ENCODE peak calls at places on chromosomes 6 and 20, in seven cellular contexts. H is GM23248, A is HCT116, M is PC-3, D is MM.1S, K is hepatocyte, J is GM23338. W is an unnamed sample. For H3K4me1, the result is how much of the 10 kb centered on the place peaks cover.

GRCh38 chr6:84777888-84778287 is 13.5 kb upstream of the TBX18 start:
- DNase-seq in H (peak), A (no peak), M (peak), D (no peak), K (no peak), J (no peak), W (no peak)

GRCh38 chr6:35804996-35805736 is at the start of gene LHFPL5:
- DNase-seq in H (peak), A (no peak), M (peak), D (peak), K (peak), J (peak), W (peak)

GRCh38 chr6:42791706-42792320 is 10.0 kb downstream of the BICRAL start:
- DNase-seq in H (peak), A (no peak), M (peak), D (no peak), K (no peak), J (no peak), W (no peak)

GRCh38 chr20:59602546-59603080 is 1.7 kb upstream of the PHACTR3 start:
- DNase-seq in H (no peak), A (no peak), M (no peak), D (no peak), K (no peak), J (no peak), W (no peak)

GRCh38 chr20:19968488-19969073 is 48.6 kb upstream of the NAA20 start:
- DNase-seq in H (no peak), A (no peak), M (no peak), D (peak), K (no peak), J (no peak), W (no peak)

GRCh38 chr6:33372532-33373123 is 19.0 kb upstream of the KIFC1 start:
- DNase-seq in H (no peak), A (no peak), M (no peak), D (no peak), K (no peak), J (peak), W (peak)

GRCh38 chr20:57558614-57559285 is 2.2 kb upstream of the PCK1 start:
- DNase-seq in H (no peak), A (no peak), M (peak), D (no peak), K (peak), J (no peak), W (no peak)

GRCh38 chr6:51827580-51827979 is 259.8 kb downstream of the PKHD1 start:
- DNase-seq in H (no peak), A (no peak), M (no peak), D (no peak), K (no peak), J (no peak), W (no peak)

GRCh38 chr20:47543006-47543431 is 41.3 kb downstream of the NCOA3 start:
- DNase-seq in H (peak), A (no peak), M (no peak), D (no peak), K (no peak), J (no peak), W (peak)

GRCh38 chr6:70651326-70651905 is 16.3 kb upstream of the SMAP1 start:
- DNase-seq in H (no peak), A (no peak), M (peak), D (peak), K (no peak), J (no peak), W (no peak)

GRCh38 chr6:4914412-4915159 is 89.3 kb downstream of the RPP40 start:
- DNase-seq in H (peak), A (no peak), M (peak), D (no peak), K (no peak), J (no peak), W (no peak)

GRCh38 chr6:4224082-4224978 is 89.0 kb upstream of the ECI2 start:
- DNase-seq in H (peak), A (no peak), M (no peak), D (no peak), K (peak), J (no peak), W (no peak)

GRCh38 chr20:34624628-34625027 is 52.3 kb downstream of the PIGU start:
- DNase-seq in H (no peak), A (no peak), M (no peak), D (no peak), K (no peak), J (no peak), W (peak)

GRCh38 chr20:44137210-44137781 is 49.7 kb downstream of the JPH2 start:
- DNase-seq in H (peak), A (no peak), M (no peak), D (no peak), K (peak), J (peak), W (peak)

GRCh38 chr6:7468382-7469081 is 72.9 kb upstream of the DSP start:
- DNase-seq in H (peak), A (peak), M (peak), D (no peak), K (peak), J (no peak), W (no peak)

GRCh38 chr6:144149558-144149893 is 791 bp upstream of the STX11 start:
- DNase-seq in H (no peak), A (no peak), M (no peak), D (no peak), K (no peak), J (no peak), W (peak)

GRCh38 chr6:116118608-116119007 is 7.3 kb downstream of the COL10A1 start:
- DNase-seq in H (peak), A (no peak), M (no peak), D (no peak), K (no peak), J (no peak), W (no peak)

GRCh38 chr6:95686858-95687257 is 109.5 kb downstream of the MANEA start:
- DNase-seq in H (no peak), A (no peak), M (no peak), D (no peak), K (no peak), J (no peak), W (no peak)

GRCh38 chr6:21914121-21914973 is 320.8 kb downstream of the SOX4 start:
- DNase-seq in H (no peak), A (no peak), M (no peak), D (no peak), K (peak), J (no peak), W (no peak)

GRCh38 chr6:37936909-37937308 is 117.4 kb downstream of the ZFAND3 start:
- DNase-seq in H (no peak), A (no peak), M (no peak), D (peak), K (no peak), J (no peak), W (no peak)

GRCh38 chr20:46174469-46175126 is 56.5 kb downstream of the CD40 start:
- DNase-seq in H (peak), A (peak), M (peak), D (peak), K (peak), J (peak), W (peak)

GRCh38 chr6:147132889-147133288 is 71.3 kb upstream of the STXBP5 start:
- DNase-seq in H (peak), A (no peak), M (peak), D (no peak), K (no peak), J (peak), W (no peak)

GRCh38 chr6:141050470-141050869 is 1082.3 kb upstream of the GJE1 start:
- DNase-seq in H (no peak), A (no peak), M (no peak), D (no peak), K (no peak), J (no peak), W (no peak)

GRCh38 chr6:24052632-24053031 is 73.4 kb upstream of the NRSN1 start:
- DNase-seq in H (peak), A (no peak), M (no peak), D (no peak), K (peak), J (no peak), W (no peak)

GRCh38 chr6:45685076-45685475 is 307.3 kb upstream of the SUPT3H start:
- DNase-seq in H (no peak), A (no peak), M (no peak), D (no peak), K (no peak), J (no peak), W (no peak)

GRCh38 chr6:33490198-33490597 is 35.8 kb downstream of the ZBTB9 start:
- DNase-seq in H (no peak), A (no peak), M (peak), D (no peak), K (peak), J (peak), W (no peak)

GRCh38 chr6:4714961-4715501 is 61.2 kb upstream of the CDYL start:
- DNase-seq in H (no peak), A (no peak), M (peak), D (no peak), K (peak), J (no peak), W (no peak)

GRCh38 chr6:8063762-8064637 is at the start of gene BLOC1S5:
- DNase-seq in H (peak), A (peak), M (peak), D (peak), K (peak), J (peak), W (peak)

GRCh38 chr20:57772349-57772964 is 62.6 kb upstream of the PMEPA1 start:
- DNase-seq in H (peak), A (no peak), M (peak), D (no peak), K (no peak), J (peak), W (peak)

GRCh38 chr6:72132425-72132824 is 246.1 kb downstream of the RIMS1 start:
- DNase-seq in H (peak), A (no peak), M (peak), D (no peak), K (no peak), J (no peak), W (no peak)

GRCh38 chr20:63627700-63628245 is 872 bp upstream of the GMEB2 start:
- DNase-seq in H (no peak), A (no peak), M (no peak), D (no peak), K (no peak), J (no peak), W (no peak)

GRCh38 chr20:63625771-63626423 is 1.0 kb downstream of the GMEB2 start:
- DNase-seq in H (peak), A (no peak), M (peak), D (peak), K (peak), J (peak), W (peak)

GRCh38 chr20:63628246-63628975 is 1.5 kb upstream of the GMEB2 start:
- DNase-seq in H (peak), A (peak), M (peak), D (peak), K (no peak), J (peak), W (no peak)

GRCh38 chr20:63627129-63627699 is 313 bp upstream of the GMEB2 start:
- DNase-seq in H (peak), A (peak), M (peak), D (peak), K (peak), J (peak), W (peak)

GRCh38 chr20:63626424-63627128 is at the start of gene GMEB2:
- DNase-seq in H (no peak), A (peak), M (peak), D (peak), K (peak), J (peak), W (no peak)
- H3K4me1 ChIP-seq in H (under half), A (under half), M (under half), D (under half), K (under half), J (under half), W (under half)

DNA sequence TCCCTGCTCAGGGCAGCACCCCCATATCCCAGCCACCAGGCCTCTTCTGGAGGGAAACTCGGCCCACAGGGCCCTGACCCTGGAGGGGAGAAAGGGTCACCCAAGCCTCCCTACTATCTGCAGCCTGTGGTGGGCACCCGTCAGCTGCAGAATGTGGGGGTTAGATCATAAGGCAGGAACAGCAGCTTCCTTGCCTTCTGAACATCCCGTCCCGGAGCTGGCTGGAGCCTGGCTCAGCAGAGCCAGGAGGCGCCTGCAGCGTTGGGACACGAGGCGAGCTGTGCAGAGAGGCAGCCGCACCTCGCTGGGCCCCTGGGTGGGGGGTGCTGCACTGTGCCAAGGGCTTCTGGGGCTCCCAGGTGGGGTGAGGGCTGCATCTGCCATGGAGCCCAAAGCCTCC is 63.9 kb upstream of the GATA5 start:
- DNase-seq in H (no peak), A (no peak), M (no peak), D (no peak), K (no peak), J (no peak), W (no peak)
- TF ChIP-seq EZH2 in H (no peak), A (no peak), M (no peak), D (no peak), K (no peak), J (no peak), W (no peak)

GRCh38 chr6:83593395-83593785 is 81.1 kb downstream of the PRSS35 start:
- DNase-seq in H (no peak), A (no peak), M (no peak), D (no peak), K (no peak), J (no peak), W (no peak)
- TF ChIP-seq EZH2phosphoT487 in H (no peak), A (no peak), M (no peak), D (no peak), K (no peak), J (no peak), W (no peak)

GRCh38 chr6:11380969-11381744 is 148.7 kb upstream of the NEDD9 start:
- DNase-seq in H (no peak), A (no peak), M (no peak), D (no peak), K (no peak), J (peak), W (peak)

GRCh38 chr6:11381801-11382513 is 149.5 kb upstream of the NEDD9 start:
- DNase-seq in H (no peak), A (no peak), M (no peak), D (peak), K (no peak), J (no peak), W (no peak)

GRCh38 chr6:11380549-11380948 is 148.1 kb upstream of the NEDD9 start:
- DNase-seq in H (no peak), A (no peak), M (no peak), D (no peak), K (no peak), J (no peak), W (no peak)

GRCh38 chr6:11379805-11380204 is 147.3 kb upstream of the NEDD9 start:
- DNase-seq in H (no peak), A (no peak), M (no peak), D (no peak), K (no peak), J (no peak), W (no peak)

GRCh38 chr6:11378639-11379038 is 146.2 kb upstream of the NEDD9 start:
- DNase-seq in H (no peak), A (no peak), M (no peak), D (no peak), K (no peak), J (no peak), W (no peak)
- H3K4me1 ChIP-seq in H (under half), A (under half), M (under half), D (under half), K (under half), J (under half), W (under half)

GRCh38 chr6:5994999-5995698 is 11.6 kb downstream of the NRN1 start:
- DNase-seq in H (no peak), A (no peak), M (no peak), D (no peak), K (no peak), J (no peak), W (no peak)

GRCh38 chr6:5997420-5998093 is 9.2 kb downstream of the NRN1 start:
- DNase-seq in H (peak), A (no peak), M (no peak), D (peak), K (no peak), J (peak), W (peak)

GRCh38 chr6:5998236-5998635 is 8.5 kb downstream of the NRN1 start:
- DNase-seq in H (peak), A (no peak), M (no peak), D (no peak), K (no peak), J (no peak), W (peak)

GRCh38 chr6:5995705-5996686 is 10.7 kb downstream of the NRN1 start:
- DNase-seq in H (peak), A (no peak), M (no peak), D (no peak), K (peak), J (peak), W (peak)

DNA sequence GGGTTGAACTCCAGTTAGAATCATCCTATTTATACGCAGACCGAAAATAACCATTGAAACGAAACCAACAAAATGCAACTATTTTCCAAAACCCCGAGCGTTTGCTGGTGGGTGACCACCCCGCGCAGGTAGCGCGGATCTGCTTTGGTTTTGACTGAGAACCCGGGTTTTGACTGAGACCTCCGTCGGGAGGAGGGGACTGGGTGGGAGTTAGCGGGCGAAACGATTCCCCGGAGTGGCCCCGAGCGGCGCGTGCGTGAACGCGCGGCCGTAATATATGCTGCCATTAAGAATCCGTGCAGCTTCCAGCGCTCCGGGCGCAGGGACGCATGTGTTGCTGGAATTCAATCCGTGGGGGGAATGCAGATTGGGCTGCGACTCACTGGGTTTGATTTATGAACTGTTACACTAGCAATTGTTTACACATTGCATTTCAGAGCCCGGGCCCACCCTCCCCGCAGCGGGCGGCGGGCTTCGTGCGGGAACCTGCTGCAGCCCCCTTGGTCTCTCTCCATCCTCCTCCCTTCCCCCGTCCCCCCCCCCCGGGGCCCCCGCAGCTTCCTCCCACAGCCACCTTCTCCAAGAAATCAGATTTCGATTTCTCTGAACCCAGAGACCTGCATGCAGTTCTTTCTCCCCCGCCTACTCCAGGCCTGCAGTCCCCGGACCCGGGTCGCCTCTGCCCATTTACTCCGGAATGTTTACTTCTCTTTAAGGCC is 9.9 kb downstream of the NRN1 start:
- DNase-seq in H (peak), A (no peak), M (no peak), D (no peak), K (peak), J (peak), W (peak)
- TF ChIP-seq EZH2 in H (no peak), A (no peak), M (no peak), D (no peak), K (no peak), J (peak), W (no peak)

GRCh38 chr6:126667728-126668127 is 327.8 kb downstream of the CENPW start:
- DNase-seq in H (no peak), A (no peak), M (no peak), D (no peak), K (no peak), J (no peak), W (no peak)

GRCh38 chr6:126672654-126673053 is 332.7 kb downstream of the CENPW start:
- DNase-seq in H (peak), A (no peak), M (no peak), D (peak), K (no peak), J (no peak), W (no peak)
- TF ChIP-seq EZH2phosphoT487 in H (no peak), A (no peak), M (no peak), D (no peak), K (no peak), J (no peak), W (no peak)

GRCh38 chr6:14549871-14550270 is 432.3 kb downstream of the CD83 start:
- DNase-seq in H (no peak), A (no peak), M (no peak), D (no peak), K (no peak), J (no peak), W (no peak)
- H3K4me1 ChIP-seq in H (under half), A (under half), M (under half), D (under half), K (under half), J (under half), W (under half)

DNA sequence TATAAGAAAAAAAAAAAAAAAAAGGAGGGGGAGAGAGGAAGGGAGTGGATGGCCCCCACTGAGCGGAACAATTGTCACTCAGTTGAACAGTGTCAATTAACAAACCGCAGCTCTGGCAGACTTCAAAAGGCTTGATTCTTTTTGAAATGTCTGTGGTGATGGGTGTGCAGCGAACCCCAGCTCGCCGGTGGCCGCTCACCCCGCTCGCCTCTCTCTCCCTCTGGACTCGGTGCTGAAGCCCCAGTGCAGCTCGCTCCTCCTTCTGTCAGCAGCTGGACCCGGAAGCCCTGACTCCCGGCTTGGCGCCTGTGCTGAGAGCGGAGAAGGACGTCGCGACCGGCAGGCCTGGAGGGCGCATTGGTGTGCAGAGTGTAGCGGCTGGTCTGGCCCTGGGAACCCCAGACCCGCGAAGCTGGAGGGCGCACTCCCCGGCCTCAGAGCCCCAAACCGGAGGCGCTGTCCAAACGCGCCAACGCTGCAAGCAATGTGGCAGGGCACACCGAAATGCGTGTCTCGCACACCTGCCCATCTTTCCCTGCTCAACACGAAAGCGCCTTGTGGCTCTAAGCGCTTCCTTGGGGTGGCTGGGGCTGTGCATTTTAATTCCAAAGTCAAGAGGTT is 3.4 kb downstream of the LINC00237 start:
- DNase-seq in H (peak), A (no peak), M (no peak), D (no peak), K (peak), J (peak), W (peak)
- TF ChIP-seq EZH2 in H (peak), A (no peak), M (no peak), D (no peak), K (peak), J (no peak), W (peak)

DNA sequence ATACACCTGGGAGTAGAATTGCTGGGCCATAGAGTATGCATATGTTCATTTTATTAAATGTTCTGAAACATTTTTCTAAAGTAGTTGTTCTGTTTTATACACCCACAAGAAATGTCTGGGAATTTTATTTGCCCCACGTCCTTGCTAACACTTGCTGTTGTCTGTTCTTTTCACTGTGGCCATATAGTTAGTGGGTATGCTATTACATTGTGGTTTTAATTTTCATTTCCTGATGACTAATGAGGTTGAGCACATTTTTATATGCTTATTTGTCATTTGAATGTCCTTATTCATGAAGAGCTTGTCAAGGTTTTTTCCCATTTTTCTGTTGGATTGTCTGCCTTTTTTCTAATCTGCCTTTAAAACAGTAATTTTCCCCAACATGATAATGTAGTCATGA is 41.5 kb upstream of the TGM3 start:
- DNase-seq in H (peak), A (no peak), M (peak), D (no peak), K (no peak), J (no peak), W (no peak)
- TF ChIP-seq EZH2phosphoT487 in H (no peak), A (no peak), M (no peak), D (no peak), K (no peak), J (no peak), W (no peak)

GRCh38 chr20:17741220-17741619 is 41.5 kb downstream of the BANF2 start:
- DNase-seq in H (no peak), A (no peak), M (no peak), D (no peak), K (no peak), J (no peak), W (no peak)
- H3K4me1 ChIP-seq in H (under half), A (under half), M (under half), D (under half), K (under half), J (under half), W (under half)